ENCODE peak calls at places on chromosomes 2 and 18, in six cellular contexts. F is A549, Y is WTC11, O is HepG2, L is H1, E is endothelial cell of umbilical vein. M is an unnamed sample.

GRCh38 chr2:240998706-240999000 is 235 bp downstream of the SNED1 start:
- DNase-seq in F (no peak), Y (no peak), O (no peak), L (peak; percentile 70), E (no peak), M (no peak)

GRCh38 chr2:220276736-220277444 is 649.5 kb downstream of the SLC4A3 start:
- DNase-seq in F (no peak), Y (no peak), O (no peak), L (no peak), E (no peak), M (no peak)

GRCh38 chr2:196259507-196260481 is 88.4 kb upstream of the STK17B start:
- DNase-seq in F (peak; percentile 77), Y (no peak), O (peak; percentile 69), L (no peak), E (peak; percentile 76), M (peak; percentile 51)

GRCh38 chr2:54803783-54804758 is 80.6 kb downstream of the EML6 start:
- DNase-seq in F (no peak), Y (no peak), O (no peak), L (no peak), E (no peak), M (no peak)

GRCh38 chr2:29401994-29402393 is 286.8 kb downstream of the CLIP4 start:
- DNase-seq in F (no peak), Y (no peak), O (no peak), L (no peak), E (no peak), M (no peak)

GRCh38 chr2:193088026-193088425 is 893.3 kb upstream of the TMEFF2 start:
- DNase-seq in F (no peak), Y (no peak), O (no peak), L (no peak), E (no peak), M (no peak)

GRCh38 chr2:134396493-134396892 is 142.6 kb downstream of the MGAT5 start:
- DNase-seq in F (no peak), Y (no peak), O (peak; percentile 54), L (no peak), E (no peak), M (no peak)

GRCh38 chr18:59091204-59091603 is 48.5 kb upstream of the SEC11C start:
- DNase-seq in F (no peak), Y (no peak), O (no peak), L (no peak), E (no peak), M (no peak)

GRCh38 chr2:237765875-237766274 is 32.7 kb upstream of the RBM44 start:
- DNase-seq in F (no peak), Y (no peak), O (no peak), L (peak; percentile 33), E (no peak), M (no peak)

GRCh38 chr18:73270919-73271318 is 403.1 kb upstream of the NETO1 start:
- DNase-seq in F (peak; percentile 71), Y (no peak), O (no peak), L (no peak), E (no peak), M (no peak)

GRCh38 chr2:144357623-144358400 is 162.1 kb downstream of the ZEB2 start:
- DNase-seq in F (peak; percentile 92), Y (no peak), O (peak; percentile 20), L (no peak), E (peak; percentile 92), M (peak; percentile 43)

GRCh38 chr2:24676493-24676892 is 116.7 kb downstream of the PTRHD1 start:
- DNase-seq in F (no peak), Y (no peak), O (no peak), L (no peak), E (no peak), M (no peak)

GRCh38 chr2:24667542-24667941 is 125.6 kb downstream of the PTRHD1 start:
- DNase-seq in F (no peak), Y (no peak), O (no peak), L (no peak), E (no peak), M (no peak)

GRCh38 chr2:24675338-24675737 is 117.9 kb downstream of the PTRHD1 start:
- DNase-seq in F (no peak), Y (no peak), O (no peak), L (no peak), E (peak; percentile 47), M (no peak)

GRCh38 chr2:24671230-24671629 is 122.0 kb downstream of the PTRHD1 start:
- DNase-seq in F (no peak), Y (no peak), O (no peak), L (no peak), E (no peak), M (no peak)

DNA sequence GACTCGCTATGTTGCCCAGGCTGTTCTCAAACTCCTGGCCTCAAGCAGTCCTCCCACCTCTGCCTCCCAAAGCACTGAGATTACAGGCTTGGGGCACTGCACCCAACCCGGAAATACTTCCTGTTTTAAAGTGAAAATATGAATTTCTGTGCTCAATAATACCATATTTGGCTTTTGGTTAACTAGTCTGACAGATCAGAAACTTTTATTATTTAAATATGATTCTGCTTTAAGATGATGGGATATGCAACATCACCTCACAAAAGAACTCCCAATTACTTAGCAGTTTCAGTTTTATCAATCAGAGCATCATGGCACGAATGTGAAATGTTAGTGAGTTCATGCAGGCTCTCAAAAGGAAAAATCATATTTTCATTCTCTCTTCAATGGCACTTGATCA is 120.6 kb downstream of the PTRHD1 start:
- DNase-seq in F (no peak), Y (no peak), O (no peak), L (no peak), E (no peak), M (no peak)
- TF ChIP-seq JUN in F (no peak), Y (no peak), O (no peak), L (no peak), E (no peak), M (no peak)

GRCh38 chr2:113018509-113018908 is 13.2 kb downstream of the IL36A start:
- DNase-seq in F (no peak), Y (no peak), O (no peak), L (no peak), E (no peak), M (no peak)
- TF ChIP-seq JUN in F (no peak), Y (no peak), O (no peak), L (no peak), E (no peak), M (no peak)

DNA sequence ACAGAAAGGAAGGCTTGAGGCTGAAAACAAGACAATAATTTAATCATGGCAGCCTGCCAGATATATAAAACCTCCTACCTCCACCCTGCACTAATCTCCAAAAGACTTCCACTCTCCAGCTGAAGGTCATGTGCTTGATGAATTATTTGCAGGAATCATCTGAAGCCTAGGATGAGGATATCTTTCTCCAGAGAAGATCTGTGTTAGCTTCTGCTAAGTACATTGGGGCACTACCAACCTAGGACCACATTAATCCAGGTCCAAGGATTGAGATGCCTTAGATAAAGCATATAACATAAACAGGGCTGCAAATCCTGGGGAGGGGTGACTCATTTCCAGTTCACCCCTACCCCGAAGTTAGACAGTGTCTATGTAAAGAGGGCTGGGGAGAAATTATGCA is 80.5 kb upstream of the FRZB start:
- DNase-seq in F (no peak), Y (no peak), O (no peak), L (no peak), E (peak; percentile 82), M (no peak)
- TF ChIP-seq JUN in F (no peak), Y (no peak), O (no peak), L (no peak), E (peak; percentile 39), M (no peak)

DNA sequence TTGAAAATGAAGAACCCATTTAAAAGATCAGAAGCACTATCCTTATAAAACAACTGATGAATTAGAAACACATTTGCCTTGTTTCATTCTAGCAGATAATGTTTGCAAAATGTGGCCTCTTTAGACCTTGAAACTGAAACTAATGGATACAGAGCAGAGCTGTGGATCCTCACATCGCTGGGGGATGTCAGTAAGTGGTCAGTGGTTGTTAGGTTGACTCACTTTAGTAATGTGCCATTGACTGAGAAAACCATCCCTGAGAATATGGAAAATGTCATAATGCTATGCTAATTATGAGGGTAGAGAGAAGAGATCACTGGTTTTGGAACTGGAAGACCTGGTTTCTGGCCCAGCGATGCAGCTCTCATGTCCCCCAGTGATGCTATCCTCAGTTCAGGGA is 176.7 kb downstream of the MYO1B start:
- DNase-seq in F (no peak), Y (no peak), O (no peak), L (no peak), E (no peak), M (no peak)
- TF ChIP-seq JUN in F (no peak), Y (no peak), O (no peak), L (no peak), E (no peak), M (no peak)

DNA sequence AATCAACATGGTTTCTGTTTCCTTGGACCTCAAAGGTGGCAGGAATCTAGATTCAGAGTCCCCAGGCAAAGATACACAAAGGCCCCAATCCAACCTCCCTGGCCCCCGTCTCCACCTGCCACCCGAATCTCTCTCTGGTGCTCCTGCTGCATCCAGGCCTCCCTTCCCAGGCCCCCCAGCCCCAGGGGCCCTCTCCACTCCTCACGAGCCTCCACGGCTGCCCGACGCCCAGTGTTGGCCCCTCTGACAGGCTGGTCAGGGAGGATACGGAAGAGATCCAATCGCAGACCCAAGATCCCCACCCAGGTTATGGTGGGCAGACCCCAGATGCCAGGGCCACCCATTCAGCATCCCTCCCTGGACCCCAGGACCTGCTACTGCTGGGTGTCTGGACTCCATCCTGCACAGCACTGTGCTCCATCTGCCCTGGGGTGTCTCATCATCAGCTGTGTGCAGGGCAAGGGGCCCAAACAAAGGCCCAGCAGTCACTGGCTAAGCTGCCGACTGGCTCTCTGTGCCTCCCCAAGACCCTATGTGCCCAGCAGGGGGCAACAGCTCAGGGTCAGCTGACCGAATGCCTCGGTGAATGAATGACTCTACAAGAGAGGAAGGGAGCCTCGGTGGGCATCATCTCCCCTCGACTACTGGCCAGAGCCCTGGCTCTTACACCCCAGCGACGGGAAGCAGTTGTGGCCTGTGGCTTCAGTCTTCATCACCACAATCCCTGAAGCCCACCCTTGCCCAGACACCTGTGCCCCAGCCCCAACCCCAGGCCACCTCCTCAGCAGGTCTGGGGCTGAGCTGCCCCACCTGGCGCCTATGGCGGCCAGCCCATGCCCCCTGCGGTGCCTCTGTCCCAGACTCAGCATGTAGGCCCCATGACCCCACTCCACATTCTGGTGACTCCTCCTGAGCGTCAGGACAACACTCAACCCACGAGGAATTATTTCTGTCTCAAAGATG is 2.0 kb upstream of the GPR17 start:
- DNase-seq in F (no peak), Y (no peak), O (no peak), L (no peak), E (no peak), M (no peak)
- TF ChIP-seq JUN in F (no peak), Y (no peak), O (no peak), L (no peak), E (no peak), M (no peak)

M was measured in K562.